ENCODE peak calls at places on chromosomes 4 and X, in seven cellular contexts. M is ureter, R is dermis microvascular lymphatic vessel endothelial cell, Z is EH, B is HFF-Myc, Q is choroid plexus epithelial cell, L is D341Med. S is an unnamed sample.

GRCh38 chr4:94722270-94722669 is 35.5 kb upstream of the BMPR1B start:
- DNase-seq in L (no peak), Z (no peak), R (no peak), M (no peak), B (no peak), Q (no peak), S (no peak)

GRCh38 chr4:7294176-7294756 is 101.9 kb downstream of the SORCS2 start:
- DNase-seq in Z (no peak), B (no peak), Q (no peak), M (no peak), R (no peak), L (no peak), S (no peak)

GRCh38 chrX:320126-320783 is 1.7 kb upstream of the GTPBP6 start:
- DNase-seq in M (peak; percentile 45), B (no peak), Q (peak; percentile 38), L (no peak), Z (peak; percentile 48), R (no peak), S (no peak)

GRCh38 chr4:10879411-10880110 is 195.0 kb upstream of the CLNK start:
- DNase-seq in Z (no peak), M (no peak), Q (peak; percentile 9), B (no peak), L (no peak), R (no peak), S (no peak)

GRCh38 chr4:4673070-4673469 is 131.2 kb upstream of the STX18 start:
- DNase-seq in B (no peak), L (peak; percentile 63), R (no peak), M (no peak), Q (no peak), Z (peak; percentile 52), S (peak; percentile 91)

GRCh38 chrX:49915352-49916222 is 6.8 kb upstream of the CLCN5 start:
- DNase-seq in L (peak; percentile 46), R (peak; percentile 39), M (no peak), Z (peak; percentile 57), Q (peak; percentile 75), B (no peak), S (peak; percentile 50)

GRCh38 chr4:13865871-13866669 is 238.5 kb upstream of the BOD1L1 start:
- DNase-seq in Q (peak; percentile 23), L (no peak), Z (peak; percentile 74), M (no peak), B (peak; percentile 50), R (no peak), S (peak; percentile 27)

GRCh38 chrX:147069926-147070325 is 255.4 kb upstream of the CXorf51A start:
- DNase-seq in Q (no peak), Z (no peak), L (no peak), B (no peak), R (no peak), M (no peak), S (no peak)

GRCh38 chr4:185730849-185731608 is 81.0 kb downstream of the SORBS2 start:
- DNase-seq in Z (peak; percentile 49), R (no peak), L (no peak), Q (peak; percentile 81), M (no peak), B (no peak), S (peak; percentile 50)

GRCh38 chr4:100421356-100421978 is 96.4 kb downstream of the EMCN start:
- DNase-seq in L (peak; percentile 29), B (peak; percentile 16), Q (peak; percentile 70), M (no peak), Z (peak; percentile 59), R (peak; percentile 17), S (peak; percentile 37)

GRCh38 chr4:10172278-10173038 is 55.9 kb upstream of the WDR1 start:
- DNase-seq in L (no peak), B (no peak), R (peak; percentile 28), Q (peak; percentile 16), Z (peak; percentile 73), M (no peak), S (no peak)

GRCh38 chr4:86367577-86367976 is 7.7 kb upstream of the MAPK10 start:
- DNase-seq in L (no peak), M (no peak), Q (peak; percentile 35), Z (peak; percentile 15), R (no peak), B (no peak), S (peak; percentile 39)

GRCh38 chrX:47540754-47541538 is 20.1 kb upstream of the ARAF start:
- DNase-seq in Z (peak; percentile 92), Q (peak; percentile 95), L (peak; percentile 84), M (peak; percentile 83), R (peak; percentile 88), B (peak; percentile 87), S (peak; percentile 92)

GRCh38 chr4:150232029-150232428 is 153.8 kb downstream of the DCLK2 start:
- DNase-seq in R (peak; percentile 76), L (no peak), Q (no peak), Z (peak; percentile 48), B (no peak), M (no peak), S (no peak)

GRCh38 chr4:121253961-121254360 is 89.8 kb upstream of the TNIP3 start:
- DNase-seq in Z (no peak), L (no peak), R (no peak), Q (no peak), B (no peak), M (no peak), S (no peak)

GRCh38 chr4:168631241-168632151 is 134.6 kb downstream of the PALLD start:
- DNase-seq in B (no peak), R (no peak), L (peak; percentile 89), M (no peak), Z (peak; percentile 52), Q (peak; percentile 75), S (peak; percentile 72)

GRCh38 chr4:10084651-10085320 is 31.8 kb downstream of the WDR1 start:
- DNase-seq in Q (no peak), M (no peak), B (no peak), L (no peak), R (no peak), Z (no peak), S (no peak)

GRCh38 chrX:38669425-38669824 is 108.1 kb downstream of the TSPAN7 start:
- DNase-seq in L (no peak), R (peak; percentile 18), M (no peak), Z (no peak), Q (no peak), B (no peak), S (no peak)

GRCh38 chrX:21944136-21944615 is 3.7 kb downstream of the SMS start:
- DNase-seq in B (no peak), Q (peak; percentile 65), R (no peak), L (no peak), Z (no peak), M (no peak), S (no peak)

GRCh38 chrX:45900751-45901150 is 644.5 kb downstream of the ZNF674 start:
- DNase-seq in M (no peak), L (no peak), B (peak; percentile 29), Q (peak; percentile 84), Z (peak; percentile 70), R (no peak), S (peak; percentile 28)

GRCh38 chr4:7826176-7826908 is 113.3 kb downstream of the AFAP1 start:
- DNase-seq in Q (no peak), Z (no peak), R (no peak), M (no peak), L (no peak), B (no peak), S (no peak)

GRCh38 chr4:68375667-68376559 is 26.0 kb upstream of the YTHDC1 start:
- DNase-seq in B (no peak), M (peak; percentile 47), L (peak; percentile 67), Z (peak; percentile 70), R (peak; percentile 35), Q (peak; percentile 81), S (peak; percentile 64)

GRCh38 chr4:166816901-166817300 is 417.4 kb downstream of the SPOCK3 start:
- DNase-seq in B (no peak), M (no peak), R (no peak), Q (peak; percentile 2), L (no peak), Z (no peak), S (no peak)

GRCh38 chr4:103892616-103893015 is 172.8 kb upstream of the TACR3 start:
- DNase-seq in Z (no peak), Q (no peak), L (no peak), B (no peak), R (no peak), M (no peak), S (no peak)

GRCh38 chrX:130393451-130394074 is 8.1 kb upstream of the GPR119 start:
- DNase-seq in Z (peak; percentile 53), M (no peak), R (peak; percentile 12), L (peak; percentile 69), B (peak; percentile 15), Q (peak; percentile 62), S (peak; percentile 70)

GRCh38 chr4:26736621-26737020 is 124.0 kb upstream of the STIM2 start:
- DNase-seq in L (no peak), B (peak; percentile 6), Q (peak; percentile 28), M (no peak), Z (peak; percentile 32), R (no peak), S (no peak)

GRCh38 chrX:65034641-65035450 is 58.6 kb upstream of the ZC4H2 start:
- DNase-seq in Z (peak; percentile 66), L (peak; percentile 84), Q (peak; percentile 53), B (no peak), M (peak; percentile 75), R (peak; percentile 3), S (peak; percentile 95)

GRCh38 chr4:20019310-20020015 is 232.2 kb upstream of the SLIT2 start:
- DNase-seq in Q (no peak), Z (peak; percentile 19), L (no peak), R (no peak), B (no peak), M (no peak), S (no peak)

GRCh38 chrX:151938172-151938571 is 25.5 kb downstream of the MAGEA4 start:
- DNase-seq in L (no peak), Z (no peak), B (no peak), Q (no peak), R (no peak), M (no peak), S (no peak)

GRCh38 chrX:40008841-40009461 is 88.8 kb downstream of the BCOR start:
- DNase-seq in M (no peak), Q (no peak), L (no peak), Z (peak; percentile 36), R (no peak), B (no peak), S (peak; percentile 41)

GRCh38 chrX:151870603-151871002 is 42.1 kb upstream of the MAGEA4 start:
- DNase-seq in L (no peak), Z (peak; percentile 89), B (peak; percentile 24), Q (peak; percentile 62), M (no peak), R (peak; percentile 67), S (peak; percentile 53)

GRCh38 chr4:186669159-186669720 is 54.4 kb downstream of the FAT1 start:
- DNase-seq in M (no peak), R (peak; percentile 17), L (peak; percentile 31), Z (peak; percentile 80), B (peak; percentile 52), Q (peak; percentile 86), S (peak; percentile 60)

GRCh38 chr4:3228881-3229280 is 20.1 kb upstream of the MSANTD1 start:
- DNase-seq in B (no peak), R (no peak), Z (no peak), L (no peak), Q (no peak), M (no peak), S (no peak)

GRCh38 chrX:10414872-10415703 is 205.3 kb downstream of the MID1 start:
- DNase-seq in B (no peak), Z (peak; percentile 73), Q (peak; percentile 46), L (no peak), M (no peak), R (no peak), S (peak; percentile 12)

GRCh38 chrX:39012561-39013209 is 211.4 kb downstream of the MID1IP1 start:
- DNase-seq in M (no peak), B (no peak), Q (peak; percentile 1), Z (peak; percentile 74), R (no peak), L (no peak), S (peak; percentile 45)

GRCh38 chr4:73705721-73706120 is 34.6 kb upstream of the CXCL8 start:
- DNase-seq in R (no peak), Q (no peak), Z (no peak), L (no peak), B (no peak), M (no peak), S (no peak)

GRCh38 chr4:18815779-18816173 is 794.2 kb upstream of the LCORL start:
- DNase-seq in B (no peak), Q (no peak), R (no peak), M (no peak), Z (peak; percentile 7), L (peak; percentile 67), S (no peak)